ENCODE peak calls at places on chromosomes 7 and 10, in four cellular contexts. K, C, U and Q are unnamed samples. For H3K27me3 and H3K4me1, the result is how much of the 10 kb centered on the place peaks cover.

GRCh38 chr10:55283041-55283440 is 482.0 kb upstream of the PCDH15 start:
- DNase-seq in K (peak), C (no peak), U (peak), Q (no peak)

GRCh38 chr7:103117465-103117864 is 31.4 kb downstream of the NAPEPLD start:
- DNase-seq in U (no peak), C (no peak), K (no peak), Q (no peak)

GRCh38 chr10:76324283-76324682 is 892.9 kb downstream of the LRMDA start:
- DNase-seq in C (no peak), K (peak), U (no peak), Q (no peak)

GRCh38 chr7:101536232-101536631 is 92.9 kb downstream of the MYL10 start:
- DNase-seq in U (no peak), K (no peak), C (no peak), Q (no peak)

GRCh38 chr7:29990931-29991330 is 1.3 kb upstream of the SCRN1 start:
- DNase-seq in C (no peak), U (no peak), K (no peak), Q (no peak)

GRCh38 chr7:37853468-37853867 is 5.1 kb downstream of the NME8 start:
- DNase-seq in K (peak), U (no peak), C (no peak), Q (no peak)

GRCh38 chr7:85172530-85172941 is 14.3 kb downstream of the SEMA3D start:
- DNase-seq in C (peak), U (peak), K (peak), Q (no peak)

GRCh38 chr7:44045226-44046014 is 918 bp downstream of the DBNL start:
- DNase-seq in K (peak), C (no peak), U (no peak), Q (peak)

GRCh38 chr7:111077001-111077400 is 13.9 kb upstream of the LRRN3 start:
- DNase-seq in C (no peak), U (no peak), K (no peak), Q (no peak)

GRCh38 chr10:45000764-45001381 is at the start of gene ZNF22:
- DNase-seq in K (peak), U (peak), C (peak), Q (peak)

GRCh38 chr7:158362912-158363905 is 224.4 kb downstream of the PTPRN2 start:
- DNase-seq in U (no peak), K (no peak), C (no peak), Q (no peak)

GRCh38 chr7:90721869-90722431 is 125.8 kb downstream of the CDK14 start:
- DNase-seq in U (no peak), K (no peak), C (no peak), Q (no peak)

GRCh38 chr7:17313175-17313574 is 14.7 kb downstream of the AHR start:
- DNase-seq in U (no peak), C (no peak), K (no peak), Q (no peak)

GRCh38 chr10:74437822-74438221 is 286.8 kb downstream of the ADK start:
- DNase-seq in C (no peak), K (peak), U (peak), Q (no peak)

GRCh38 chr7:40646717-40647116 is 511.9 kb downstream of the SUGCT start:
- DNase-seq in U (peak), C (no peak), K (no peak), Q (no peak)

GRCh38 chr7:70598976-70599375 is 533.0 kb upstream of the GALNT17 start:
- DNase-seq in U (peak), K (peak), C (no peak), Q (no peak)

GRCh38 chr10:117222552-117223412 is 18.1 kb upstream of the SLC18A2 start:
- DNase-seq in C (no peak), U (no peak), K (no peak), Q (no peak)

GRCh38 chr7:155763122-155763521 is 49.1 kb downstream of the SHH start:
- DNase-seq in U (no peak), K (no peak), C (no peak), Q (no peak)

GRCh38 chr10:5468262-5469106 is 30.9 kb downstream of the CALML5 start:
- DNase-seq in K (no peak), C (no peak), U (no peak), Q (no peak)

GRCh38 chr7:39353615-39354376 is 212.4 kb upstream of the YAE1 start:
- DNase-seq in C (no peak), K (peak), U (peak), Q (no peak)

GRCh38 chr10:26903818-26904217 is 43.1 kb upstream of the ABI1 start:
- DNase-seq in K (no peak), U (no peak), C (no peak), Q (no peak)

GRCh38 chr7:66323114-66323513 is 118.0 kb downstream of the TPST1 start:
- DNase-seq in U (no peak), K (no peak), C (no peak), Q (no peak)

GRCh38 chr10:21516270-21517131 is 9.0 kb downstream of the SKIDA1 start:
- DNase-seq in U (peak), C (peak), K (peak), Q (peak)

GRCh38 chr10:21518629-21519321 is 6.7 kb downstream of the SKIDA1 start:
- DNase-seq in U (peak), C (no peak), K (peak), Q (no peak)

GRCh38 chr10:21519327-21519933 is 6.1 kb downstream of the SKIDA1 start:
- DNase-seq in U (peak), C (no peak), K (peak), Q (no peak)

GRCh38 chr10:21517134-21517982 is 8.1 kb downstream of the SKIDA1 start:
- DNase-seq in U (peak), C (no peak), K (peak), Q (no peak)

DNA sequence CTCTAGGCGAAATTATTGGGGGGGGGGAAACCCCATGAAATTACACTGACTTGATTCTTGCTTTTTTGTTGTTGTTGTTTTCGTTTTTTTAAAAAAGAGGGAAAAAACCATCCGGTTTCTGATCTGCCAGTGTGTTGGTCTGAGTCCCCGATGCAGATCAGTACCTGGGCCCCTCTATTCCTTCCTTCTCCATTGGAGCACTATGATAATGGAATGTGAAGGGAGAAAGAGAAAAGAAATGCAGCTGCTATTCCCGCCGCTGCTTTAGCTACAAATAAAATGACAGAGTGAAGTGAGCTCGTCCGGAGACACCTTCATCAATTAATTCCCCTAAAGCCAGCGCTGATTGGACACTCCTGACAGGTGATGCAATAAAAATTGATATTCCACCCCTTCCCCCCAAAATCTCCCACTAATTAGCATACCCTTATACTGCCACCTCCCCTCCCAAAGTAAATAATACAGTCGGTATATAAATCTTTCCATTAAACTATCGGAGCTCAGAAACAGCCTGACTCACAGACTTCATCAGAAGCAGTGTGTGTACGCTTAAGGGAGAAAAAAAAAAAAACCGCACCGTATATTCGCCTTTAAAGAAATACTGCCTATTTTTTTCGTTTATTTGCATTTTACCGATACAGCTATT is 7.4 kb downstream of the SKIDA1 start:
- DNase-seq in K (peak), U (peak), C (no peak), Q (no peak)
- H3K27me3 ChIP-seq in K (under half), U (under half), C (half or more), Q (half or more)

DNA sequence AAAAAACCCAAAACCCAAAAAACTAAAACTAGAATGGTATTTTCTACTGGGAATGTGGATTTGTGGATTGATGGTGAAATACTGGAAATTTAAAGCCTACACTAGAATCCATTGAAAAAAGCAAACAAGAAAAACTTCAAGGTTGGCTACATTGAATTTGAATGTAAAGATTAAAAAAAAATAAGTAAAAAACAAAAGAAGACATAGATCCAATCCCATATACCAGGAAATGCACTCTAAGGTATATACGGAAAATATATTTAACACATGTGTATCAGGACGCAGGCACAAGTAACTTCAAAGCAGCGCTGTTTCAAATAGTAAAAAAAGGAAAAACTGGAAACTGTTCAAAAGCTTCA is 754 bp upstream of the BBS9 start:
- DNase-seq in C (no peak), K (no peak), U (no peak), Q (no peak)
- H3K27ac ChIP-seq in C (peak), K (peak), U (no peak), Q (peak)

GRCh38 chr7:99974681-99975080 is 1.1 kb downstream of the AZGP1 start:
- DNase-seq in K (no peak), U (no peak), C (no peak), Q (no peak)

GRCh38 chr7:99971242-99971641 is 4.6 kb downstream of the AZGP1 start:
- DNase-seq in C (no peak), U (no peak), K (no peak), Q (no peak)

GRCh38 chr7:99976626-99977025 is 795 bp upstream of the AZGP1 start:
- DNase-seq in U (no peak), K (no peak), C (no peak), Q (no peak)

DNA sequence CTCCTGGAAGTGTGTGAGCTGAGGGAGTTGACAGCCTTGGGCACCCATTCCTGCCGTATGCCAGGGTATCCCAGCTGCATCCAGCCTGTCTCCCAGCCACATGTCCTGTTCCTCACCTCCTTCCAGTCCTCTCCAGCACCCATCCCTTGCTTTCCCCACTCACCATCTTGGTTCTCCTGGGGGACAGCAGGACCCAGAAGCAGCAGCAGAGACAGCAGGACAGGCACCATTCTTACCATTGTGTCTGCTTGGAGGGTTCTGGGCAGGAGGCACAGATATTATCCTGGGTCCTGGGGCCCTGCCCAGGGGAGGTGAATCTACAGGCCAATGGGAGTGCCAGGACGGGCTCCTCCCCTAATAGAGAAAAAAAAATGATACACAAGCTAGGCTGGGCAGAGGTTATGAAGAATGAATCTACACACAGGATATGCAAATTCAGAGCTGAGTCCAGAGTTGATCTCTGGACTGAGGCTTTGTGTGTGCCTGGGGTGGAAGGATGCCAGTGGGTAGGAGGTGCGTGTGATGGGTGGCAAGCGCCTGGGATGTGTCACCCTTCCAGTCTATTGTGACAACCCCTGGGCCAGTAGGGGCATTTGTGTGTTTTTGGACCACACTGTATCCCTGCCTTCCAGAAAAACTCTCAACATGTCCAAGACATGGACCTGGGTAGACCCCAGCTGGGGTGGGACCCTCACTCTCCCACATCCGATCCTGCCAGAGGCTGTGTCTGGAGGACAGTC is at the start of gene AZGP1:
- DNase-seq in C (no peak), U (no peak), K (peak), Q (no peak)
- H3K4me1 ChIP-seq in C (under half), U (under half), K (under half), Q (under half)

DNA sequence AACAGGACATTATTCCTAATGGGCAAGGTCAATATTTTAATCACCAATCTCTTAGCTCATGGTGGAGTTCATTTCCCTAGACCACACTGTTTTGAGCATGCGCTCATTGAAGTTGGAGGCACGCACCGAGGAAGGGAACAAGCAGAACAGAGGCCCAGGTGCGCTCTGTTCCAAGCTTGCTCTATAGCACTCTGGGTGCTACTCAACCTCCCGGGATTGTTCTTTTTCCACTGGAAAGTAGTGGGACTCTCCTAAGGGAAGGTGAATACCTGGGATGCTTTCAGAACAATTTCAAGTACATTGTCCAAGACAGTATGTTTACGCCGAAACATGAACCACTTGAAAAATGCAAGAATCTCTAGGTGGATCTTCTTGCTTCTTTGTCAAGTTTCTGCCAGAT is 16.2 kb downstream of the PLXNA4 start:
- DNase-seq in U (no peak), K (no peak), C (no peak), Q (no peak)
- H3K27me3 ChIP-seq in U (under half), K (under half), C (under half), Q (under half)